ENCODE peak calls at places on chromosomes 3 and 15, in nine cellular contexts. J, E, M, F, I, W, B, O and U are unnamed samples.

GRCh38 chr15:78405336-78405924 is 32.6 kb upstream of the IREB2 start:
- DNase-seq in O (no peak), B (no peak), E (no peak), W (no peak), J (no peak), F (no peak), M (no peak), I (no peak), U (peak)

GRCh38 chr3:159711560-159712333 is 276.9 kb upstream of the IL12A start:
- DNase-seq in I (peak), O (peak), M (no peak), W (no peak), E (no peak), J (no peak), B (no peak), F (no peak), U (no peak)

GRCh38 chr15:57251941-57252340 is 124.4 kb upstream of the CGNL1 start:
- DNase-seq in B (no peak), M (no peak), J (no peak), I (no peak), F (no peak), O (peak), W (no peak), E (no peak), U (no peak)

GRCh38 chr3:37183976-37184375 is 9.6 kb upstream of the LRRFIP2 start:
- DNase-seq in E (no peak), B (no peak), W (no peak), M (no peak), J (no peak), F (no peak), I (no peak), O (no peak), U (no peak)

GRCh38 chr15:56038015-56038414 is 44.6 kb upstream of the NEDD4 start:
- DNase-seq in I (no peak), O (no peak), B (no peak), W (no peak), E (no peak), F (no peak), M (no peak), J (no peak), U (no peak)

GRCh38 chr3:138349926-138350665 is 1.7 kb downstream of the MRAS start:
- DNase-seq in O (no peak), B (no peak), J (peak), F (no peak), E (no peak), I (no peak), M (no peak), W (no peak), U (no peak)

GRCh38 chr3:23915537-23916108 is 1.2 kb downstream of the NKIRAS1 start:
- DNase-seq in W (no peak), E (no peak), M (no peak), B (no peak), J (no peak), O (no peak), I (peak), F (peak), U (no peak)

GRCh38 chr3:100682056-100682853 is 27.0 kb upstream of the TFG start:
- DNase-seq in E (no peak), W (no peak), J (peak), O (no peak), B (no peak), M (no peak), I (no peak), F (no peak), U (no peak)

GRCh38 chr3:58524326-58524888 is 12.6 kb downstream of the ACOX2 start:
- DNase-seq in F (no peak), E (no peak), J (no peak), M (no peak), B (no peak), W (no peak), I (no peak), O (no peak), U (no peak)